ENCODE peak calls at places on chromosomes 11 and 22, in ten cellular contexts. One of them, this sample, is unnamed.

GRCh38 chr11:2142300-2142759 is 3.1 kb upstream of the IGF2 start:
- DNase-seq in mammary epithelial cell: peak; percentile 58
- DNase-seq in mucosa of gallbladder: no peak
- DNase-seq in stimulated activated CD8-positive, alpha-beta memory T cell treated with anti-CD3 and anti-CD28 coated beads, Interleukin-4, amount 100 ng/mL, for 4 hours: no peak
- DNase-seq in kidney epithelial cell: no peak
- DNase-seq in ureter: no peak
- DNase-seq in Right ventricle myocardium inferior: no peak
- DNase-seq in OCI-M1: no peak
- DNase-seq in heart right ventricle: no peak
- DNase-seq in SK-MEL-5: no peak
- DNase-seq in this sample: no peak

GRCh38 chr22:34508797-34509196 is 557.2 kb upstream of the ISX start:
- DNase-seq in heart right ventricle: no peak
- DNase-seq in OCI-M1: no peak
- DNase-seq in Right ventricle myocardium inferior: no peak
- DNase-seq in mammary epithelial cell: no peak
- DNase-seq in stimulated activated CD8-positive, alpha-beta memory T cell treated with anti-CD3 and anti-CD28 coated beads, Interleukin-4, amount 100 ng/mL, for 4 hours: no peak
- DNase-seq in kidney epithelial cell: no peak
- DNase-seq in SK-MEL-5: no peak
- DNase-seq in mucosa of gallbladder: no peak
- DNase-seq in ureter: no peak
- DNase-seq in this sample: no peak

GRCh38 chr11:120172921-120173705 is 35.2 kb upstream of the TRIM29 start:
- DNase-seq in heart right ventricle: no peak
- DNase-seq in stimulated activated CD8-positive, alpha-beta memory T cell treated with anti-CD3 and anti-CD28 coated beads, Interleukin-4, amount 100 ng/mL, for 4 hours: no peak
- DNase-seq in kidney epithelial cell: no peak
- DNase-seq in ureter: no peak
- DNase-seq in Right ventricle myocardium inferior: no peak
- DNase-seq in SK-MEL-5: no peak
- DNase-seq in OCI-M1: no peak
- DNase-seq in mucosa of gallbladder: peak; percentile 9
- DNase-seq in mammary epithelial cell: no peak
- DNase-seq in this sample: no peak

GRCh38 chr11:46381046-46381835 is at the start of gene MDK:
- DNase-seq in Right ventricle myocardium inferior: no peak
- DNase-seq in OCI-M1: peak; percentile 67
- DNase-seq in ureter: no peak
- DNase-seq in mammary epithelial cell: no peak
- DNase-seq in SK-MEL-5: no peak
- DNase-seq in mucosa of gallbladder: no peak
- DNase-seq in kidney epithelial cell: no peak
- DNase-seq in heart right ventricle: no peak
- DNase-seq in stimulated activated CD8-positive, alpha-beta memory T cell treated with anti-CD3 and anti-CD28 coated beads, Interleukin-4, amount 100 ng/mL, for 4 hours: no peak
- DNase-seq in this sample: no peak

GRCh38 chr11:44067266-44067665 is 1.2 kb downstream of the ACCS start:
- DNase-seq in heart right ventricle: no peak
- DNase-seq in ureter: no peak
- DNase-seq in OCI-M1: peak; percentile 56
- DNase-seq in stimulated activated CD8-positive, alpha-beta memory T cell treated with anti-CD3 and anti-CD28 coated beads, Interleukin-4, amount 100 ng/mL, for 4 hours: no peak
- DNase-seq in mammary epithelial cell: no peak
- DNase-seq in SK-MEL-5: no peak
- DNase-seq in mucosa of gallbladder: no peak
- DNase-seq in Right ventricle myocardium inferior: no peak
- DNase-seq in kidney epithelial cell: no peak
- DNase-seq in this sample: no peak

GRCh38 chr11:75562836-75563484 is 907 bp downstream of the SERPINH1 start:
- DNase-seq in OCI-M1: peak; percentile 77
- DNase-seq in mucosa of gallbladder: no peak
- DNase-seq in Right ventricle myocardium inferior: no peak
- DNase-seq in kidney epithelial cell: no peak
- DNase-seq in ureter: peak; percentile 56
- DNase-seq in mammary epithelial cell: peak; percentile 53
- DNase-seq in stimulated activated CD8-positive, alpha-beta memory T cell treated with anti-CD3 and anti-CD28 coated beads, Interleukin-4, amount 100 ng/mL, for 4 hours: no peak
- DNase-seq in heart right ventricle: peak; percentile 77
- DNase-seq in SK-MEL-5: peak; percentile 44
- DNase-seq in this sample: peak; percentile 54

GRCh38 chr22:24157783-24158170 is 23.5 kb upstream of the SUSD2 start:
- DNase-seq in stimulated activated CD8-positive, alpha-beta memory T cell treated with anti-CD3 and anti-CD28 coated beads, Interleukin-4, amount 100 ng/mL, for 4 hours: no peak
- DNase-seq in OCI-M1: no peak
- DNase-seq in heart right ventricle: no peak
- DNase-seq in ureter: no peak
- DNase-seq in Right ventricle myocardium inferior: no peak
- DNase-seq in mammary epithelial cell: no peak
- DNase-seq in mucosa of gallbladder: no peak
- DNase-seq in SK-MEL-5: no peak
- DNase-seq in kidney epithelial cell: no peak
- DNase-seq in this sample: no peak

GRCh38 chr11:73980001-73980960 is 2.4 kb downstream of the UCP2 start:
- DNase-seq in ureter: peak; percentile 84
- DNase-seq in OCI-M1: peak; percentile 98
- DNase-seq in heart right ventricle: peak; percentile 22
- DNase-seq in kidney epithelial cell: peak; percentile 31
- DNase-seq in stimulated activated CD8-positive, alpha-beta memory T cell treated with anti-CD3 and anti-CD28 coated beads, Interleukin-4, amount 100 ng/mL, for 4 hours: peak; percentile 32
- DNase-seq in mucosa of gallbladder: peak; percentile 57
- DNase-seq in mammary epithelial cell: peak; percentile 26
- DNase-seq in Right ventricle myocardium inferior: peak; percentile 77
- DNase-seq in SK-MEL-5: no peak
- DNase-seq in this sample: peak; percentile 86

GRCh38 chr11:124717786-124718634 is 21.7 kb upstream of the NRGN start:
- DNase-seq in kidney epithelial cell: no peak
- DNase-seq in ureter: no peak
- DNase-seq in OCI-M1: peak; percentile 37
- DNase-seq in SK-MEL-5: no peak
- DNase-seq in stimulated activated CD8-positive, alpha-beta memory T cell treated with anti-CD3 and anti-CD28 coated beads, Interleukin-4, amount 100 ng/mL, for 4 hours: no peak
- DNase-seq in Right ventricle myocardium inferior: no peak
- DNase-seq in heart right ventricle: peak; percentile 32
- DNase-seq in mucosa of gallbladder: no peak
- DNase-seq in mammary epithelial cell: peak; percentile 46
- DNase-seq in this sample: peak; percentile 55

GRCh38 chr11:65922565-65922964 is 3.3 kb downstream of the DRAP1 start:
- DNase-seq in ureter: no peak
- DNase-seq in kidney epithelial cell: no peak
- DNase-seq in SK-MEL-5: no peak
- DNase-seq in mammary epithelial cell: no peak
- DNase-seq in stimulated activated CD8-positive, alpha-beta memory T cell treated with anti-CD3 and anti-CD28 coated beads, Interleukin-4, amount 100 ng/mL, for 4 hours: no peak
- DNase-seq in heart right ventricle: no peak
- DNase-seq in OCI-M1: no peak
- DNase-seq in Right ventricle myocardium inferior: no peak
- DNase-seq in mucosa of gallbladder: no peak
- DNase-seq in this sample: no peak

GRCh38 chr22:42560381-42560780 is 6.6 kb downstream of the SERHL2 start:
- DNase-seq in kidney epithelial cell: no peak
- DNase-seq in stimulated activated CD8-positive, alpha-beta memory T cell treated with anti-CD3 and anti-CD28 coated beads, Interleukin-4, amount 100 ng/mL, for 4 hours: no peak
- DNase-seq in SK-MEL-5: no peak
- DNase-seq in OCI-M1: no peak
- DNase-seq in ureter: no peak
- DNase-seq in mucosa of gallbladder: no peak
- DNase-seq in heart right ventricle: no peak
- DNase-seq in Right ventricle myocardium inferior: no peak
- DNase-seq in mammary epithelial cell: no peak
- DNase-seq in this sample: no peak

GRCh38 chr22:23405366-23405851 is 174.7 kb downstream of the IGLL1 start:
- DNase-seq in heart right ventricle: no peak
- DNase-seq in SK-MEL-5: no peak
- DNase-seq in ureter: no peak
- DNase-seq in mammary epithelial cell: no peak
- DNase-seq in stimulated activated CD8-positive, alpha-beta memory T cell treated with anti-CD3 and anti-CD28 coated beads, Interleukin-4, amount 100 ng/mL, for 4 hours: no peak
- DNase-seq in mucosa of gallbladder: no peak
- DNase-seq in OCI-M1: no peak
- DNase-seq in kidney epithelial cell: no peak
- DNase-seq in Right ventricle myocardium inferior: no peak
- DNase-seq in this sample: no peak

GRCh38 chr11:100752371-100753073 is 65.4 kb downstream of the ARHGAP42 start:
- DNase-seq in OCI-M1: no peak
- DNase-seq in mammary epithelial cell: peak; percentile 46
- DNase-seq in kidney epithelial cell: no peak
- DNase-seq in SK-MEL-5: no peak
- DNase-seq in stimulated activated CD8-positive, alpha-beta memory T cell treated with anti-CD3 and anti-CD28 coated beads, Interleukin-4, amount 100 ng/mL, for 4 hours: no peak
- DNase-seq in ureter: no peak
- DNase-seq in mucosa of gallbladder: no peak
- DNase-seq in Right ventricle myocardium inferior: no peak
- DNase-seq in heart right ventricle: no peak
- DNase-seq in this sample: no peak

GRCh38 chr11:38315151-38315550 is 1717.1 kb upstream of the RAG2 start:
- DNase-seq in mammary epithelial cell: peak; percentile 83
- DNase-seq in ureter: no peak
- DNase-seq in SK-MEL-5: no peak
- DNase-seq in kidney epithelial cell: no peak
- DNase-seq in heart right ventricle: no peak
- DNase-seq in stimulated activated CD8-positive, alpha-beta memory T cell treated with anti-CD3 and anti-CD28 coated beads, Interleukin-4, amount 100 ng/mL, for 4 hours: no peak
- DNase-seq in mucosa of gallbladder: no peak
- DNase-seq in Right ventricle myocardium inferior: no peak
- DNase-seq in OCI-M1: no peak
- DNase-seq in this sample: no peak

GRCh38 chr11:94132152-94132558 is 3.5 kb downstream of the PANX1 start:
- DNase-seq in ureter: no peak
- DNase-seq in heart right ventricle: peak; percentile 29
- DNase-seq in mucosa of gallbladder: no peak
- DNase-seq in OCI-M1: no peak
- DNase-seq in SK-MEL-5: peak; percentile 54
- DNase-seq in Right ventricle myocardium inferior: no peak
- DNase-seq in mammary epithelial cell: peak; percentile 92
- DNase-seq in kidney epithelial cell: peak; percentile 49
- DNase-seq in stimulated activated CD8-positive, alpha-beta memory T cell treated with anti-CD3 and anti-CD28 coated beads, Interleukin-4, amount 100 ng/mL, for 4 hours: no peak
- DNase-seq in this sample: no peak

GRCh38 chr22:49215840-49216239 is 611.8 kb downstream of the BRD1 start:
- DNase-seq in mucosa of gallbladder: no peak
- DNase-seq in OCI-M1: no peak
- DNase-seq in heart right ventricle: no peak
- DNase-seq in mammary epithelial cell: no peak
- DNase-seq in kidney epithelial cell: no peak
- DNase-seq in SK-MEL-5: no peak
- DNase-seq in ureter: peak; percentile 20
- DNase-seq in Right ventricle myocardium inferior: no peak
- DNase-seq in stimulated activated CD8-positive, alpha-beta memory T cell treated with anti-CD3 and anti-CD28 coated beads, Interleukin-4, amount 100 ng/mL, for 4 hours: no peak
- DNase-seq in this sample: no peak

GRCh38 chr11:92286718-92287117 is 62.1 kb downstream of the FAT3 start:
- DNase-seq in kidney epithelial cell: no peak
- DNase-seq in Right ventricle myocardium inferior: no peak
- DNase-seq in OCI-M1: no peak
- DNase-seq in heart right ventricle: no peak
- DNase-seq in mammary epithelial cell: no peak
- DNase-seq in ureter: no peak
- DNase-seq in stimulated activated CD8-positive, alpha-beta memory T cell treated with anti-CD3 and anti-CD28 coated beads, Interleukin-4, amount 100 ng/mL, for 4 hours: no peak
- DNase-seq in SK-MEL-5: no peak
- DNase-seq in mucosa of gallbladder: no peak
- DNase-seq in this sample: no peak

GRCh38 chr22:30874431-30875370 is 93.9 kb downstream of the MORC2 start:
- DNase-seq in SK-MEL-5: no peak
- DNase-seq in mucosa of gallbladder: no peak
- DNase-seq in Right ventricle myocardium inferior: no peak
- DNase-seq in heart right ventricle: no peak
- DNase-seq in OCI-M1: no peak
- DNase-seq in kidney epithelial cell: no peak
- DNase-seq in ureter: no peak
- DNase-seq in mammary epithelial cell: no peak
- DNase-seq in stimulated activated CD8-positive, alpha-beta memory T cell treated with anti-CD3 and anti-CD28 coated beads, Interleukin-4, amount 100 ng/mL, for 4 hours: no peak
- DNase-seq in this sample: no peak

GRCh38 chr22:31230155-31230870 is 18.2 kb downstream of the LIMK2 start:
- DNase-seq in Right ventricle myocardium inferior: no peak
- DNase-seq in kidney epithelial cell: no peak
- DNase-seq in mucosa of gallbladder: no peak
- DNase-seq in SK-MEL-5: no peak
- DNase-seq in OCI-M1: peak; percentile 70
- DNase-seq in ureter: no peak
- DNase-seq in stimulated activated CD8-positive, alpha-beta memory T cell treated with anti-CD3 and anti-CD28 coated beads, Interleukin-4, amount 100 ng/mL, for 4 hours: no peak
- DNase-seq in heart right ventricle: no peak
- DNase-seq in mammary epithelial cell: no peak
- DNase-seq in this sample: no peak

GRCh38 chr11:118621898-118622375 is 14.5 kb downstream of the PHLDB1 start:
- DNase-seq in ureter: no peak
- DNase-seq in stimulated activated CD8-positive, alpha-beta memory T cell treated with anti-CD3 and anti-CD28 coated beads, Interleukin-4, amount 100 ng/mL, for 4 hours: no peak
- DNase-seq in heart right ventricle: no peak
- DNase-seq in mammary epithelial cell: no peak
- DNase-seq in kidney epithelial cell: no peak
- DNase-seq in Right ventricle myocardium inferior: no peak
- DNase-seq in mucosa of gallbladder: no peak
- DNase-seq in SK-MEL-5: no peak
- DNase-seq in OCI-M1: no peak
- DNase-seq in this sample: no peak

This sample was measured in KBM-7.